ENCODE peak calls at places on chromosomes 3 and 15, in ten cellular contexts. L is uterus, R is SJSA1, C is thoracic aorta, E is cardiac muscle cell, H is H1, U is aorta, J is BJ, N is bronchial epithelial cell, T is left ventricle myocardium inferior. X is an unnamed sample. For H3K27me3 and H3K36me3, the result is how much of the 10 kb centered on the place peaks cover.

GRCh38 chr15:69036856-69037255 is 22.4 kb downstream of the NOX5 start:
- DNase-seq in H (no peak), J (no peak), R (peak), T (no peak), E (no peak), U (no peak), N (no peak), C (no peak), L (no peak), X (no peak)

GRCh38 chr3:194075088-194075615 is 60.8 kb upstream of the HES1 start:
- DNase-seq in H (no peak), T (no peak), E (no peak), N (peak), C (no peak), R (no peak), J (no peak), U (no peak), L (no peak), X (no peak)

GRCh38 chr15:73746883-73747282 is 6.3 kb downstream of the INSYN1 start:
- DNase-seq in J (peak), T (no peak), R (no peak), H (no peak), E (peak), L (no peak), C (no peak), U (no peak), N (no peak), X (no peak)

GRCh38 chr15:36811903-36812302 is 232.5 kb downstream of the CDIN1 start:
- DNase-seq in L (no peak), J (no peak), E (no peak), N (no peak), R (no peak), C (no peak), H (no peak), T (no peak), U (no peak), X (no peak)

GRCh38 chr15:79416876-79417275 is 15.3 kb upstream of the MINAR1 start:
- DNase-seq in U (no peak), C (no peak), H (no peak), R (no peak), E (no peak), L (no peak), N (no peak), J (no peak), T (no peak), X (no peak)

GRCh38 chr15:68700395-68701123 is 120.1 kb downstream of the ANP32A start:
- DNase-seq in R (peak), H (peak), J (no peak), U (peak), L (peak), N (no peak), C (no peak), E (peak), T (peak), X (peak)

GRCh38 chr3:171168086-171168485 is 141.6 kb upstream of the SLC2A2 start:
- DNase-seq in H (no peak), L (no peak), J (no peak), C (no peak), T (no peak), R (no peak), E (peak), N (peak), U (no peak), X (no peak)

GRCh38 chr15:31357148-31357547 is 30.5 kb downstream of the KLF13 start:
- DNase-seq in J (no peak), E (no peak), R (peak), N (no peak), H (no peak), L (no peak), U (no peak), T (no peak), C (no peak), X (no peak)

GRCh38 chr3:63872135-63872924 is 8.7 kb downstream of the ATXN7 start:
- DNase-seq in T (no peak), J (peak), E (peak), U (no peak), H (no peak), N (peak), L (no peak), C (no peak), R (no peak), X (no peak)

GRCh38 chr15:93143186-93143585 is 54.2 kb upstream of the RGMA start:
- DNase-seq in T (no peak), H (no peak), C (no peak), E (no peak), L (no peak), R (no peak), N (no peak), U (no peak), J (no peak), X (no peak)

GRCh38 chr15:98954411-98954810 is 53.2 kb downstream of the PGPEP1L start:
- DNase-seq in R (peak), E (peak), U (peak), T (peak), C (peak), N (no peak), L (peak), H (no peak), J (peak), X (peak)

GRCh38 chr3:150232992-150233451 is 175.1 kb upstream of the TSC22D2 start:
- DNase-seq in U (no peak), E (peak), T (peak), L (no peak), J (no peak), R (peak), H (no peak), C (no peak), N (peak), X (no peak)

GRCh38 chr3:127152676-127153505 is 40.0 kb upstream of the PRR23E start:
- DNase-seq in E (no peak), C (no peak), U (peak), R (no peak), T (no peak), J (no peak), L (peak), H (no peak), N (no peak), X (peak)

GRCh38 chr3:53083949-53084309 is 38.1 kb upstream of the SFMBT1 start:
- DNase-seq in R (no peak), U (peak), H (no peak), T (no peak), N (no peak), L (no peak), C (no peak), J (no peak), E (peak), X (no peak)

GRCh38 chr3:53083496-53083895 is 37.6 kb upstream of the SFMBT1 start:
- DNase-seq in R (no peak), E (peak), U (peak), J (peak), C (no peak), T (peak), N (peak), L (no peak), H (no peak), X (no peak)

GRCh38 chr3:53085476-53085875 is 39.6 kb upstream of the SFMBT1 start:
- DNase-seq in L (no peak), T (no peak), C (no peak), U (peak), N (no peak), J (no peak), H (no peak), R (no peak), E (no peak), X (no peak)

GRCh38 chr3:53082736-53083135 is 36.9 kb upstream of the SFMBT1 start:
- DNase-seq in L (no peak), R (no peak), H (no peak), U (peak), N (no peak), T (no peak), C (no peak), J (no peak), E (no peak), X (no peak)

DNA sequence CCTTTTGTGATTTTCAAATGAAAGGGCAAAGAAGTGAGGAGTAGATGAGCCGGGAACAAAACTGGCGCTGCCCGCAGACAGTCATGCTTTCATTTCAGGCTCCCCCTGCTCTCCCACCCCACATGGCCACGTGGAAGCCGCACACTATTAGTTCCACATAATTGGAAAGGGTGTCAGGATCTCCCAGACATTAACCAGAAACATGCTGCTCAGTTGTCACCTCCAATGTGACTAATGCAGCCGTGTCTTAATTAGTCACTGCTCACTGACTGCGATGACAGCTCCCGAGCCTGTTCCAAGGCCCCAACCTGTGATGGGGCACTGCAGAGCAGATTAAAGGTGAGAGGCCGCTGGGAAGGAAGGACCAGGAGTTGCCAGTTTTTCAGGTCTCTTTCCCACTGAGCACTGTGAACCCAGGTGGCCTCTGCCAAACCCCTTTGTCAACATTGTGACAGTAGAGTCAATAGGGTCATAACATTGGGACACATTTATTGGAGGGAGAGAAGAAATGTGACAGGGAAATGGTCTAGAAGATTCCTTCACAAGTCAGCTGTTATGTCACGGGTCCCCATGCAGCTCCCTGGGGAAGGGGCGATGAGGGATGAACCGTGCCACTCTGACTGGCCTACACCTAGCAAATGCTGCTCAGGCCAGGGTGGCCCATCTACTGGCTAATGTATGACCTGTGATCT is 38.6 kb upstream of the SFMBT1 start:
- DNase-seq in R (no peak), L (no peak), T (peak), C (no peak), J (no peak), H (no peak), N (peak), U (peak), E (no peak), X (no peak)
- H3K27me3 ChIP-seq in R (under half), L (under half), T (under half), C (under half), J (under half), H (under half), N (under half), U (under half), E (half or more), X (under half)

GRCh38 chr3:13896473-13897154 is 16.7 kb upstream of the WNT7A start:
- DNase-seq in T (no peak), J (no peak), R (no peak), H (no peak), N (peak), E (peak), C (no peak), U (no peak), L (peak), X (peak)

GRCh38 chr3:13892304-13892703 is 12.4 kb upstream of the WNT7A start:
- DNase-seq in N (no peak), C (no peak), R (no peak), L (no peak), E (no peak), T (no peak), U (no peak), J (no peak), H (no peak), X (no peak)

GRCh38 chr3:13895155-13896105 is 15.6 kb upstream of the WNT7A start:
- DNase-seq in R (peak), C (peak), E (peak), T (peak), L (peak), N (peak), U (peak), H (peak), J (peak), X (peak)

GRCh38 chr3:13894812-13895154 is 14.9 kb upstream of the WNT7A start:
- DNase-seq in J (no peak), L (no peak), E (no peak), C (no peak), U (no peak), T (no peak), N (no peak), H (no peak), R (no peak), X (no peak)

DNA sequence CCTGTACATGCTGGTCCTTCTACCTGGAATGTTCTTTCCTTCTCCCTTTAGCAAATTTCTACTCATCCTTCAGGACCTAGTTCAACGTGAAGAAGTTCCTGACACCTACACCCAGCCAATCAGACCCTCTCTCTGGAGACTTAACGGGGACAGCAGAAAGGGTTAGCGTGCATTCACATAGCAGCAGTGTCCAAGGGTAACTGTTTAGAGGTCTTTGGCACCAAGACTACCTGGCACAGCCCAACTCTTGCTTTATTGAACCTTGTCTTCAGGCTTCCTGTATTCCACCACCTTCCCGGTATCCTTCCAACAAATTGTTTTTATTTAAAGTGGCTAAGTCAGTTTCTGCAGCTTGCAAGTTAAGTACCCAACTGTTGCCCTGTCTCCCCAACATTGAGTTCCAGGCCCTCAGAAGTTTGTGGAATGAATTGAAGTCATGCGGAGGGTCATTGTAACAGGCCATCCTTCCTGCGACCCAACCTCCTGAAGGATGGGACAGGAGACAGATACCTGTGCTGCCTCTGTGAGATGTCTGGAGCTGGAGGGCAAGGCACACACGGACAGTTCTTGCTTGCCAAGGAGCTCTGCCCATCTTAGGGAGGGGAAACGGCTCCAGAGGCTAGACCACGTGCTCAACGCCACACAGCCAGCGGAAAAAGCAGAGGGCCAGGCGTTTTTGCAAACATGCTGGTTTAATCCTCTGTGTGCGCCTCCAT is 14.4 kb upstream of the WNT7A start:
- DNase-seq in J (no peak), U (no peak), T (no peak), E (no peak), R (no peak), H (no peak), L (no peak), N (no peak), C (no peak), X (no peak)
- H3K4me3 ChIP-seq in J (no peak), U (no peak), T (no peak), E (no peak), R (no peak), H (peak), L (no peak), N (no peak), C (peak), X (peak)

GRCh38 chr15:38308242-38308641 is 55.6 kb downstream of the SPRED1 start:
- DNase-seq in L (no peak), H (no peak), E (no peak), R (no peak), C (no peak), N (no peak), J (no peak), T (no peak), U (no peak), X (no peak)
- H3K36me3 ChIP-seq in L (under half), H (under half), E (under half), R (under half), C (under half), N (under half), J (under half), T (under half), U (under half), X (under half)

GRCh38 chr15:45522179-45522930 is at the start of gene SLC30A4:
- DNase-seq in H (peak), J (no peak), E (peak), T (peak), L (peak), R (peak), U (peak), N (no peak), C (peak), X (peak)

GRCh38 chr15:45521596-45522167 is 873 bp downstream of the SLC30A4 start:
- DNase-seq in C (no peak), J (no peak), N (peak), L (no peak), T (no peak), R (no peak), E (no peak), H (no peak), U (no peak), X (no peak)

DNA sequence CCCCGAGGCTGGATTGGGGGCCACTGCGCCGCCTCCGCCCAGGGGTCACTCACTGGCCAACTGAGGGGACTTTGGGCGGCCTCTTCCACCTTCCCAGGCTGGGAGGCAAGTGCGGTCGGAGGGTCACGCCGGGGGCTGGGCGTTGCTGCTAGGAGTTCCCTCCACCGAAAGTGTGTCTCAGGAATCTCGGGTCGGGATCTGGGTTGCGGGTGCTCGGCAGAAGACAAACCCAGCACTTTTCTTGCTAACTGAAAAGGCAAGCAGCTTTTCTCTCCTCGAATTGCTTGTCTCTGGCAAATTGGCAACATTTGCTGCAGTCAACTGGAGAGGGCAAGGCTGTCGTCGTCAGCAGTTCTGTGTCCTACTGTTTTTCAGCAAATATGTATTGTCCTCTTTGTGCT is 376 bp upstream of the SLC30A4 start:
- DNase-seq in H (no peak), E (no peak), R (peak), L (no peak), N (peak), T (no peak), J (no peak), U (no peak), C (no peak), X (no peak)
- H3K27me3 ChIP-seq in H (under half), E (half or more), R (under half), L (under half), N (under half), T (under half), J (under half), U (under half), C (under half), X (under half)

X was measured in tibial artery.